ENCODE peak calls at places on chromosomes 5 and 9, in five cellular contexts. D, J, U, V and M are unnamed samples.

GRCh38 chr5:150765019-150765788 is 6.4 kb upstream of the DCTN4 start:
- DNase-seq in D (no peak), J (no peak), U (no peak), V (no peak), M (no peak)

GRCh38 chr5:28523887-28524637 is 1485.7 kb upstream of the CDH9 start:
- DNase-seq in D (no peak), J (no peak), U (no peak), V (no peak), M (no peak)

GRCh38 chr5:108619815-108620214 is 127.9 kb upstream of the FER start:
- DNase-seq in D (no peak), J (no peak), U (no peak), V (no peak), M (no peak)

GRCh38 chr9:69173891-69174644 is at the start of gene TJP2:
- DNase-seq in D (peak), J (peak), U (peak), V (peak), M (peak)

GRCh38 chr9:121478816-121479676 is 20.6 kb downstream of the GGTA1 start:
- DNase-seq in D (no peak), J (no peak), U (no peak), V (no peak), M (no peak)

GRCh38 chr5:151126199-151126645 is 31.4 kb downstream of the ANXA6 start:
- DNase-seq in D (peak), J (peak), U (peak), V (peak), M (peak)

GRCh38 chr5:157479166-157479565 is 19.2 kb downstream of the NIPAL4 start:
- DNase-seq in D (no peak), J (no peak), U (no peak), V (no peak), M (no peak)

GRCh38 chr9:128947423-128948310 is at the start of the genes DOLK and NUP188:
- DNase-seq in D (peak), J (peak), U (peak), V (peak), M (peak)

GRCh38 chr5:51278458-51279049 is 104.7 kb upstream of the ISL1 start:
- DNase-seq in D (no peak), J (no peak), U (no peak), V (no peak), M (no peak)

GRCh38 chr5:150022163-150022540 is 21.6 kb downstream of the HMGXB3 start:
- DNase-seq in D (no peak), J (no peak), U (no peak), V (no peak), M (no peak)

GRCh38 chr5:135245521-135246499 is 153.2 kb downstream of the MACROH2A1 start:
- DNase-seq in D (no peak), J (no peak), U (no peak), V (no peak), M (peak)

GRCh38 chr5:37165761-37166160 is 83.4 kb downstream of the CPLANE1 start:
- DNase-seq in D (no peak), J (no peak), U (no peak), V (no peak), M (no peak)

GRCh38 chr5:68416714-68417113 is 201.2 kb downstream of the PIK3R1 start:
- DNase-seq in D (no peak), J (no peak), U (no peak), V (no peak), M (no peak)

GRCh38 chr5:72837524-72838096 is 21.1 kb downstream of the TNPO1 start:
- DNase-seq in D (no peak), J (no peak), U (no peak), V (no peak), M (no peak)

GRCh38 chr5:72857396-72857795 is 40.9 kb downstream of the TNPO1 start:
- DNase-seq in D (no peak), J (no peak), U (no peak), V (no peak), M (no peak)

GRCh38 chr5:167797933-167798332 is 493.5 kb upstream of the WWC1 start:
- DNase-seq in D (no peak), J (no peak), U (no peak), V (no peak), M (no peak)

GRCh38 chr9:136662656-136663310 is at the start of gene EGFL7:
- DNase-seq in D (no peak), J (peak), U (no peak), V (no peak), M (peak)

GRCh38 chr5:11609570-11610322 is 294.5 kb downstream of the CTNND2 start:
- DNase-seq in D (no peak), J (peak), U (peak), V (no peak), M (no peak)

GRCh38 chr9:134026561-134026960 is 1.3 kb downstream of the BRD3OS start:
- DNase-seq in D (no peak), J (no peak), U (no peak), V (no peak), M (no peak)

GRCh38 chr9:100586093-100586492 is 8.2 kb downstream of the CAVIN4 start:
- DNase-seq in D (no peak), J (no peak), U (no peak), V (no peak), M (no peak)

GRCh38 chr9:89879711-89880110 is 274.9 kb downstream of the GADD45G start:
- DNase-seq in D (no peak), J (peak), U (no peak), V (no peak), M (peak)

GRCh38 chr5:59206132-59206581 is 623.3 kb downstream of the RAB3C start:
- DNase-seq in D (no peak), J (no peak), U (no peak), V (no peak), M (no peak)

GRCh38 chr5:141322261-141322660 is 1.7 kb upstream of the TAF7 start:
- DNase-seq in D (no peak), J (no peak), U (no peak), V (no peak), M (no peak)

GRCh38 chr5:127192150-127192549 is 98.4 kb upstream of the MEGF10 start:
- DNase-seq in D (no peak), J (no peak), U (no peak), V (no peak), M (no peak)

GRCh38 chr5:92353107-92354030 is 970.3 kb upstream of the ARRDC3 start:
- DNase-seq in D (no peak), J (no peak), U (no peak), V (no peak), M (no peak)

GRCh38 chr5:5077236-5077635 is 62.9 kb upstream of the ADAMTS16 start:
- DNase-seq in D (no peak), J (no peak), U (no peak), V (no peak), M (no peak)

GRCh38 chr5:132775439-132776076 is 1.5 kb downstream of the SEPTIN8 start:
- DNase-seq in D (no peak), J (no peak), U (peak), V (no peak), M (no peak)

GRCh38 chr5:97067296-97067695 is 75.1 kb downstream of the LIX1 start:
- DNase-seq in D (no peak), J (no peak), U (no peak), V (no peak), M (no peak)

GRCh38 chr5:79829260-79829659 is 139.6 kb downstream of the CMYA5 start:
- DNase-seq in D (no peak), J (no peak), U (no peak), V (no peak), M (no peak)

GRCh38 chr5:178511173-178511572 is 79.0 kb downstream of the COL23A1 start:
- DNase-seq in D (no peak), J (no peak), U (no peak), V (no peak), M (no peak)

GRCh38 chr9:123365287-123365880 is 9.4 kb downstream of the CRB2 start:
- DNase-seq in D (no peak), J (no peak), U (no peak), V (no peak), M (no peak)
- TF ChIP-seq CTCF in D (peak), J (no peak), U (no peak), V (no peak), M (no peak)

GRCh38 chr5:8953911-8954310 is 592.0 kb downstream of the SEMA5A start:
- DNase-seq in D (no peak), J (no peak), U (no peak), V (no peak), M (no peak)

GRCh38 chr5:8956659-8957058 is 589.2 kb downstream of the SEMA5A start:
- DNase-seq in D (no peak), J (no peak), U (no peak), V (no peak), M (no peak)

GRCh38 chr5:8953016-8953415 is 592.9 kb downstream of the SEMA5A start:
- DNase-seq in D (no peak), J (no peak), U (no peak), V (no peak), M (no peak)

GRCh38 chr5:8952147-8952546 is 593.7 kb downstream of the SEMA5A start:
- DNase-seq in D (no peak), J (no peak), U (no peak), V (no peak), M (no peak)

DNA sequence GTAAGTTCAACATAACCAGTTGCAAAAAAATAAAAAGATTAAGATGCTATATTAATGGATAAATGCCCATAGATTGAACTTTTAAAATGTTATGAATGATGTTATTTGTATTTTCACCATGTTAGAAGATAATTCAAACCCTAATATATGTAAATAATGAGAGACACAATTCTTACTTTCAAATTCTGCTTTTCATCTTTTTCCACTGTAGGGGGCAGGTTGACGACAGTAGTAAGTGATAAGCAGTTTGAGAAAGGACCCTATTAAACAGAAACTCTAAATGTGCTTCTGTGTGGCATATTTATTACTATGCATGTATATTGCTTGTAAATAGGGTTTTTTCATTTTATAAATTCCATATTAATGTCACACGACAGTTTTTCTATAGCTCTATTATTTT is 591.1 kb downstream of the SEMA5A start:
- DNase-seq in D (no peak), J (no peak), U (no peak), V (no peak), M (no peak)
- TF ChIP-seq CTCF in D (no peak), J (peak), U (no peak), V (no peak), M (no peak)

GRCh38 chr9:131366745-131367401 is 27.0 kb upstream of the PRRC2B start:
- DNase-seq in D (peak), J (peak), U (peak), V (no peak), M (peak)
- TF ChIP-seq CTCF in D (peak), J (peak), U (peak), V (peak), M (peak)

GRCh38 chr5:169268019-169268418 is 32.9 kb downstream of the SLIT3 start:
- DNase-seq in D (no peak), J (no peak), U (no peak), V (no peak), M (no peak)

GRCh38 chr5:169270827-169271226 is 30.1 kb downstream of the SLIT3 start:
- DNase-seq in D (no peak), J (no peak), U (no peak), V (no peak), M (no peak)

GRCh38 chr5:169263591-169263990 is 37.3 kb downstream of the SLIT3 start:
- DNase-seq in D (no peak), J (no peak), U (no peak), V (no peak), M (no peak)

DNA sequence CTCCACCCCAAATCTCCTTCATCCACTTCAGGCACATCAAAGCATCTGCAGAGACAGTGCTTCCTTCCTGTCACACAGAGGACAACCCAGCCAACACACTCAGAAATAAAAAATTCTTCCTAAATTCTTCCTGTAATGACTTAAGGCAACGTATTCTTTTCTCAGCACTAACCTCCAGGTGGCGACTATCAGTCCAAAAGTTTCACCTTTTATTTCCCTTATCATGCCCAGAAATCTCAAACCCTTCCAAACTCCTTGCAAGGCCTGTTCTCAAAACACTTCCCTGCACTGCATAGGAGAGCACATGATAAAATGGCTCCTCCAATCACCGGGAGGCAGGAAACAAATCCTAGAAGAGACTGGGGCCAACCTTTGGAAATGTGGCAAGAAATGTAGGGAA is 35.1 kb downstream of the SLIT3 start:
- DNase-seq in D (no peak), J (no peak), U (no peak), V (no peak), M (no peak)
- TF ChIP-seq CTCF in D (peak), J (no peak), U (no peak), V (no peak), M (no peak)